ENCODE peak calls at places on chromosomes 16 and 17, in eight cellular contexts. D is ovary; S is OCI-LY7; F is astrocyte of the cerebellum; Y is activated CD8-positive, alpha-beta T cell treated with anti-CD3 and anti-CD28 coated beads for 36 hours; N is HFFc6; A is stomach; C is RWPE1. V is an unnamed sample.

GRCh38 chr16:57507414-57508083 is 21.3 kb upstream of the DOK4 start:
- DNase-seq in Y (no peak), D (no peak), C (no peak), A (no peak), F (no peak), N (no peak), S (no peak), V (no peak)

GRCh38 chr17:5931611-5932010 is 138.6 kb upstream of the WSCD1 start:
- DNase-seq in S (no peak), N (no peak), Y (no peak), C (no peak), F (no peak), A (no peak), D (no peak), V (no peak)

GRCh38 chr16:48041861-48042435 is 113.8 kb downstream of the ABCC12 start:
- DNase-seq in F (no peak), S (no peak), C (peak), D (no peak), A (no peak), Y (peak), N (no peak), V (no peak)

GRCh38 chr16:84339316-84339715 is 29.0 kb upstream of the ATP2C2 start:
- DNase-seq in Y (no peak), A (no peak), S (no peak), N (no peak), F (no peak), D (no peak), C (no peak), V (no peak)

GRCh38 chr17:59601130-59601529 is 18.6 kb upstream of the CLTC start:
- DNase-seq in S (no peak), Y (peak), C (no peak), A (no peak), N (no peak), F (no peak), D (no peak), V (no peak)

GRCh38 chr17:50219939-50220465 is 18.6 kb upstream of the COL1A1 start:
- DNase-seq in N (no peak), A (no peak), C (no peak), F (no peak), S (no peak), Y (no peak), D (no peak), V (no peak)

GRCh38 chr17:46199379-46199778 is 6.2 kb upstream of the KANSL1 start:
- DNase-seq in D (no peak), Y (no peak), N (no peak), C (no peak), F (no peak), S (no peak), A (no peak), V (no peak)

GRCh38 chr17:7589204-7589868 is 558 bp downstream of the SOX15 start:
- DNase-seq in A (peak), D (peak), Y (peak), N (peak), S (peak), F (peak), C (peak), V (no peak)

GRCh38 chr16:65195998-65196397 is 74.1 kb upstream of the CDH11 start:
- DNase-seq in C (no peak), F (no peak), A (no peak), Y (no peak), S (no peak), N (peak), D (no peak), V (no peak)

GRCh38 chr16:2429771-2430663 is 770 bp downstream of the CCNF start:
- DNase-seq in C (peak), F (no peak), D (no peak), N (no peak), A (no peak), S (peak), Y (no peak), V (no peak)

GRCh38 chr16:83768976-83769375 is 38.8 kb upstream of the HSBP1 start:
- DNase-seq in N (no peak), S (no peak), F (no peak), Y (no peak), C (no peak), D (no peak), A (no peak), V (no peak)

GRCh38 chr16:80973991-80974390 is 32.7 kb downstream of the CMC2 start:
- DNase-seq in D (no peak), N (no peak), A (no peak), C (peak), Y (no peak), F (no peak), S (no peak), V (no peak)

GRCh38 chr16:80974649-80975376 is 31.9 kb downstream of the CMC2 start:
- DNase-seq in N (no peak), A (no peak), D (no peak), C (peak), Y (no peak), F (no peak), S (peak), V (no peak)

GRCh38 chr16:80972611-80973010 is 34.1 kb downstream of the CMC2 start:
- DNase-seq in N (no peak), F (no peak), A (no peak), Y (no peak), D (no peak), C (no peak), S (no peak), V (no peak)

GRCh38 chr16:80969114-80969484 is 37.6 kb downstream of the CMC2 start:
- DNase-seq in S (no peak), Y (no peak), A (no peak), D (no peak), F (no peak), N (no peak), C (no peak), V (no peak)

DNA sequence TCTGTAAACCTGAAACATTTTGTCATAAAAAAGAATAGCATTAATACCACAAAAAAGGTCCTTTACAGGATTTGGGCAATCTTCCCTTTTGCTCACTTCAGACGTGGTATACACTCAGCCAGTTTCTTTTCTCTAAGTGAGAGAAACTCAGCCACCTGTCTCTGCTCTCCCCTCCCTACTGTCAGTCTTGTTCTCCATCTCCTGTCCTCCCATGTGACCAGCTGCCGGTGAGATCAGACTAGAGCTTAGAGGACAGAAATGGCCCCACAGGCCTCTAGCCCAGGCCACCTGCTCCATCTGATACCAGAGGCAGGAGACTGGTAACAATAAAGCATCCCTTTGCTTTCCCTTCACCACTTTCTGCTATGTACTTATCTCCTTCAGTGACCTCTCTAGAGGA is 34.9 kb downstream of the CMC2 start:
- DNase-seq in A (no peak), N (no peak), S (no peak), D (no peak), Y (no peak), F (no peak), C (no peak), V (no peak)
- TF ChIP-seq CTCF in A (no peak), N (no peak), S (no peak), D (no peak), Y (no peak), F (no peak), C (no peak), V (no peak)

GRCh38 chr16:66342294-66342900 is 24.1 kb upstream of the CDH5 start:
- DNase-seq in S (peak), A (no peak), F (no peak), Y (peak), C (no peak), D (peak), N (no peak), V (no peak)
- TF ChIP-seq CTCF in S (peak), A (no peak), F (peak), Y (peak), C (peak), D (no peak), N (peak), V (peak)

GRCh38 chr16:7038475-7038874 is 294.2 kb upstream of the RBFOX1 start:
- DNase-seq in D (no peak), S (no peak), Y (no peak), A (no peak), C (no peak), F (no peak), N (no peak), V (no peak)

DNA sequence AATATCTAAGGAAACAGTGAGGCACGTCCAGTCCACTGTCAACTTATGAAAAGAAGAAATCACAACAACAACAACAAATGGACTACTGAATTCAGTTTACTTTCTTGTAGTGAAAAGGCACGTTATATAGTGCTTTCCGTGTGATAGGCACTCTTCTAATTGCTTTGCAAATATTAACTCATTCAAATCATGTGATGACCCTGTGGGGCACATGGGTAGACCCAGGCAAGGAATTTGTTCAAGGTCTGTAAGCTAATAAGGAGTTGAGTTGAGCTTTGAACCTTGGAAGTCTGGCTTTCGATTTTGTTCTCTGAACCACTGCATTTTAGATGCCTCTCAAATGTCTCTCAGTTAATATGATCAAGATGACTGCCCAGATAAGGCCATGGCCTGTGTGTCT is 295.2 kb upstream of the RBFOX1 start:
- DNase-seq in D (no peak), Y (no peak), A (no peak), F (no peak), S (no peak), C (no peak), N (no peak), V (no peak)
- TF ChIP-seq CTCF in D (no peak), Y (no peak), A (no peak), F (no peak), S (no peak), C (no peak), N (no peak), V (no peak)

GRCh38 chr17:27378482-27379200 is 77.6 kb upstream of the KSR1 start:
- DNase-seq in A (no peak), F (no peak), S (no peak), N (no peak), D (no peak), C (no peak), Y (no peak), V (no peak)

GRCh38 chr17:27380551-27380950 is 75.7 kb upstream of the KSR1 start:
- DNase-seq in N (no peak), S (no peak), D (no peak), C (no peak), F (no peak), A (no peak), Y (no peak), V (no peak)

GRCh38 chr17:27379863-27380533 is 76.2 kb upstream of the KSR1 start:
- DNase-seq in Y (no peak), S (no peak), F (no peak), N (peak), D (peak), A (peak), C (peak), V (no peak)

GRCh38 chr17:27381007-27381501 is 75.2 kb upstream of the KSR1 start:
- DNase-seq in C (peak), S (peak), N (no peak), A (peak), F (no peak), D (peak), Y (peak), V (no peak)

DNA sequence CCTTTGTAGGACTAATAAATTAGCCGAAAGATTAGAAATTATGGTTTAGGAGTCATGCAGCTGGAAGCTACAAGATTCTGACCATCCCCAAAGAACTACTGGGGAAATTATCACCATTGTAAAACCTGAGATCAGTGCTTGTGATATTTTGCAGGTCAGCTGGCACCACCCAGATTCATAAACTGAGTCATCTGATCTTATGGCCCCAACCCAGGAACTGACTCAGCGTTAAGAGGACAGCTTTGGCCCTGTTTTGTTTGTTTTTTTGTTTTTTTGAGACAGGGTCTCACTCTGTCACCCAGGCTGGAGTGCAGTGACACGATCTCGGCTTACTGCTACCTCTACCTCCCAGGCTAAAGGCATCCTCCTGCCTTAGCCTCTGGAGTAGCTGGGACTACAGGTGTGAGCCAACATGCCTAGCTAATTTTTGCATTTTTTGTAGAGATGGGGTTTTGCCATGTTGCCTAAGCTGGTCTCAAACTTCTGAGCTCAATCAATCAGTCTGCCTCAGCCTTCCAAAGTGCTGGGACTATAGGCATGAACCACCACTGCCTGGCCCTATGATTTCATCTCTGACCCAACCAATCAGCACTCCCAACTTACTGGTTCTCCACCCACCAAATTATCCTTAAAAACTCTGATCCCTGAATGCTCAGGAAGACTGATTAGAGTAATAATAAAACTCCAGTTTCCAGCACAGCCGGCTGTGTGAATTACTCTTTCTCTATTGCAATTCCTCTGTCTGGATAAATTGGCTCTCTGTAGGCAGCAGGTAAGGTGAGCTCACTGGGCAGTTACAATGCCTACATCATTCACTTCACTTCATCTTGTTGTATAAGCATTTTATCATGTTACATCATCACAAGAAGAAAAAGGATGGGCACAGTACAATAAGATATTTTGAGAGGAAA is 79.4 kb upstream of the KSR1 start:
- DNase-seq in A (no peak), Y (no peak), C (peak), N (peak), D (no peak), F (no peak), S (no peak), V (no peak)
- TF ChIP-seq CTCF in A (no peak), Y (no peak), C (no peak), N (no peak), D (no peak), F (no peak), S (no peak), V (no peak)

GRCh38 chr16:59510008-59510424 is 775.9 kb upstream of the GOT2 start:
- DNase-seq in Y (no peak), F (no peak), C (no peak), S (no peak), N (no peak), D (no peak), A (peak), V (no peak)
- TF ChIP-seq CTCF in Y (no peak), F (no peak), C (no peak), S (no peak), N (no peak), D (no peak), A (no peak), V (no peak)

DNA sequence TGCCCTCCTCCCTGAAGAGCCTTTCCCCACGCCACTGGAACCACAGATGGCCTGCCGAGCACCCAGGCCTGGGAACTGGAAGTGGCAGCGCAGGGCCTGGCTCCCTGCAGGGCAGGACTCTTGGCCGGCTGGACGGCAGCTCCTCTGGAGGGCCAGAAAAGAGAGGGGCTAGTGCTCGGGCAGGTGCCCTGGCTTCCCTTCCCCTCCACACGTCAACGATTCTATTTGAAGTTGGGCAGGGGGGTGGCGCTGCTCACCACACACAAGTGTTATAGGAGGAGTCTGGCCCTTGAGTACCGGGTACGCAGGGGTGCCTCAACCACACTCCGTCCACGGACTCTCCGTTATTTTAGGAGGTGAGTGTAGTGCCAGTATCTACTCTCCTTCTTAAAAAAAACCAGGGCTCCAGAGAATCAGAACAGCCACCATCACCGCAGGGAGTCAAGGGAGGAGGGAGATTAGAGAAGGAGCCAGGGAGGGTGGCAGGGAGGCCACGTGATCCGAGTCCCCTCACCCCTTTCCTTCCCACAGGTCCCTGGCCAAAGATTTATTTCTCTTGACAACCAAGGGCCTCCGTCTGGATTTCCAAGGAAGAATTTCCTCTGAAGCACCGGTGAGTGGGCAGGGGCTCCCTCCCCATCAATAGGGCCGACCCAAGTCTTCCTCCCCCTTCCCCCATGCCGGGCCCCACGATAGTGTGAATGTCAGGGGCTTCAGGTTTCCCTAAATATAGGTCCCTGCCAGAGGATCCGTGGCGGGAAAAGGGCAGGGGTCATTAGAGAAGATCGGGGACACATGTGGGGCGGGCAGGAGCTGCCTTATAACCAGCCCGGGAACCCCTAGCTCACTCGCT is 1.4 kb upstream of the ALDOA start:
- DNase-seq in D (peak), F (no peak), C (no peak), N (no peak), A (peak), S (peak), Y (peak), V (no peak)
- TF ChIP-seq CTCF in D (peak), F (no peak), C (peak), N (peak), A (no peak), S (peak), Y (no peak), V (no peak)

DNA sequence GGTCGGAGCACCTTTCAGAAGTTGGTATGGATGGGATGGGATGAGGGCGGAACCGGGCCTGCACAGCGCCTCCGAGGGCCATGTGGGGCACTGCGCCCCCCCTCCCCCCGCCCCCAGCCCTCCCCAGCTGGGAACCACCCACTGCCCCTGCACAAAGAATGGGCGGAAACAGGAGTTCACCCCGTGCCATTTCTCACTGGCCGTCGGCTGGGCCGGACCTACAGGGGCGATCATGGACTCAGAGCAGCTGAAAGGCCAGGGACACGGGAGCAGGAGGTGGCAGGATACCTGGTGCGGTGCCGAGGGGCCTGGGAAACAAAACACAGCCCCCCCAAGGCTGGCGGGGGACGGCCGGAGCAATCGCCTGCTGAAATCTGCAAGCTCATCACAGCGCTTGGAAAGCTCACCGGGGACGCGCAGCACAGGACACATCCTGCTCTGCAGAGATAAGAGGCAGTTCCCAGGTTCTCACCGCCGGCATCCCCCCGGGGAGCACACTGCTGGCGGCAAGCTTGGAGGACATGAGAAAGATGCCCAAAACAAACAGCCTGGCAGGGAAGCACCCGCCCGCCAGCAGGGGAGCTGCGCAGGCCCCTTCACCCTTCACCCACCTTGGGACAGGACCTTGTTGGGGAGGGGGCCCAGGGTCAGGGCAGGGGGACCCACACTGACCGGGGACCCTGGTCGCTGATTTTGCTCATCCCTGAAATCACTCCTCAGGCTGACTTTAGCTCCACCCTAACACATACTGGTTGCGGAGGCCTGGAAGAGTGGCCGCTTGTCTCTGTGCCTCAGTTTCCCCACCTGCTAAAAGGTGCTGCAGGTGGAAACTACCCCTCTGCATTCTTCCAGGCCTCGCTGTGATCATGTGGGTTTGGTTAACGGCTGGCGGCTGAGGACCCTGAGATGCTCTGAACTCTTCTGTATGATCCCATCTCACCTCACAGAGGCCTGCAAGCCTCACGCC is 263.9 kb downstream of the C16orf95 start:
- DNase-seq in D (no peak), N (no peak), Y (no peak), A (no peak), S (no peak), F (no peak), C (no peak), V (no peak)
- TF ChIP-seq CTCF in D (no peak), N (peak), Y (no peak), A (no peak), S (peak), F (no peak), C (peak), V (peak)

GRCh38 chr16:81598083-81598482 is 153.5 kb downstream of the CMIP start:
- DNase-seq in F (no peak), A (no peak), N (no peak), S (no peak), Y (no peak), C (no peak), D (no peak), V (no peak)
- TF ChIP-seq CTCF in F (no peak), A (no peak), N (peak), S (peak), Y (no peak), C (no peak), D (no peak), V (peak)

GRCh38 chr16:4320030-4320429 is 4.2 kb downstream of the GLIS2 start:
- DNase-seq in A (no peak), F (no peak), D (peak), N (no peak), C (no peak), S (no peak), Y (no peak), V (no peak)

GRCh38 chr16:4320571-4321137 is 4.8 kb downstream of the GLIS2 start:
- DNase-seq in Y (no peak), N (no peak), D (no peak), F (no peak), C (no peak), S (no peak), A (no peak), V (no peak)

GRCh38 chr16:4322121-4323035 is 6.5 kb downstream of the GLIS2 start:
- DNase-seq in N (no peak), F (no peak), Y (no peak), C (no peak), A (no peak), S (no peak), D (peak), V (no peak)

GRCh38 chr16:4323071-4323844 is 7.4 kb downstream of the GLIS2 start:
- DNase-seq in N (no peak), C (peak), D (no peak), Y (no peak), S (no peak), F (no peak), A (peak), V (no peak)

GRCh38 chr16:4321286-4322120 is 5.6 kb downstream of the GLIS2 start:
- DNase-seq in C (no peak), N (no peak), D (peak), A (no peak), F (no peak), Y (no peak), S (no peak), V (no peak)
- TF ChIP-seq CTCF in C (no peak), N (no peak), D (no peak), A (no peak), F (no peak), Y (no peak), S (no peak), V (no peak)